ENCODE peak calls at places on chromosomes 5 and 9, in six cellular contexts. Z is GM23248, G is mammary epithelial cell, D is tibial nerve, A is heart left ventricle, U is PC-3. R is an unnamed sample. For H3K4me1, the result is how much of the 10 kb centered on the place peaks cover.

GRCh38 chr5:149851211-149851610 is 93.4 kb downstream of the PDE6A start:
- DNase-seq in Z (no peak), G (no peak), D (no peak), A (no peak), U (no peak), R (no peak)

GRCh38 chr5:3122216-3122615 is 370.7 kb upstream of the IRX2 start:
- DNase-seq in Z (no peak), G (no peak), D (no peak), A (no peak), U (no peak), R (no peak)

GRCh38 chr9:29209748-29210276 is 1636.5 kb upstream of the C9orf72 start:
- DNase-seq in Z (no peak), G (no peak), D (no peak), A (no peak), U (no peak), R (no peak)

GRCh38 chr5:68007446-68007845 is 208.1 kb upstream of the PIK3R1 start:
- DNase-seq in Z (peak), G (peak), D (peak), A (no peak), U (no peak), R (no peak)

GRCh38 chr5:150560401-150561191 is 52.7 kb downstream of the NDST1 start:
- DNase-seq in Z (peak), G (peak), D (peak), A (no peak), U (peak), R (no peak)

GRCh38 chr5:76836585-76836984 is 13.2 kb upstream of the S100Z start:
- DNase-seq in Z (no peak), G (no peak), D (no peak), A (no peak), U (no peak), R (no peak)

GRCh38 chr5:151684690-151685361 is 1.9 kb downstream of the SPARC start:
- DNase-seq in Z (peak), G (peak), D (peak), A (no peak), U (peak), R (no peak)

GRCh38 chr9:136728080-136728547 is 14.6 kb downstream of the LCN10 start:
- DNase-seq in Z (peak), G (peak), D (peak), A (peak), U (peak), R (peak)

GRCh38 chr9:89952401-89952800 is 347.6 kb downstream of the GADD45G start:
- DNase-seq in Z (peak), G (peak), D (no peak), A (no peak), U (no peak), R (no peak)

GRCh38 chr5:14727428-14727865 is 62.9 kb downstream of the OTULIN start:
- DNase-seq in Z (peak), G (peak), D (peak), A (peak), U (peak), R (peak)

GRCh38 chr5:170184007-170184687 is 48.6 kb upstream of the C5orf58 start:
- DNase-seq in Z (peak), G (peak), D (no peak), A (peak), U (peak), R (no peak)

GRCh38 chr5:108238936-108239887 is 142.7 kb downstream of the FBXL17 start:
- DNase-seq in Z (no peak), G (no peak), D (no peak), A (no peak), U (peak), R (no peak)

GRCh38 chr9:97807681-97808080 is 45.3 kb upstream of the FOXE1 start:
- DNase-seq in Z (no peak), G (peak), D (no peak), A (no peak), U (peak), R (no peak)

GRCh38 chr5:165188555-165189260 is 1683.3 kb downstream of the MAT2B start:
- DNase-seq in Z (no peak), G (no peak), D (peak), A (no peak), U (no peak), R (no peak)

GRCh38 chr5:7828269-7828668 is 22.7 kb downstream of the CFAP90 start:
- DNase-seq in Z (no peak), G (no peak), D (no peak), A (no peak), U (no peak), R (no peak)

GRCh38 chr9:5468850-5469249 is 18.5 kb downstream of the CD274 start:
- DNase-seq in Z (no peak), G (no peak), D (no peak), A (no peak), U (no peak), R (no peak)

GRCh38 chr9:125525846-125526619 is 181.0 kb downstream of the MAPKAP1 start:
- DNase-seq in Z (peak), G (no peak), D (no peak), A (peak), U (peak), R (no peak)

GRCh38 chr5:65760504-65761275 is 38.7 kb downstream of the NLN start:
- DNase-seq in Z (peak), G (peak), D (peak), A (no peak), U (peak), R (no peak)

GRCh38 chr9:92607773-92608172 is 62.2 kb downstream of the IPPK start:
- DNase-seq in Z (peak), G (no peak), D (no peak), A (no peak), U (no peak), R (peak)

GRCh38 chr9:96553070-96553469 is 66.6 kb downstream of the CDC14B start:
- DNase-seq in Z (peak), G (peak), D (no peak), A (no peak), U (peak), R (no peak)

GRCh38 chr5:73729329-73729728 is 103.3 kb downstream of the ARHGEF28 start:
- DNase-seq in Z (no peak), G (no peak), D (no peak), A (no peak), U (peak), R (no peak)

GRCh38 chr9:5869315-5870019 is 21.2 kb upstream of the MLANA start:
- DNase-seq in Z (peak), G (no peak), D (no peak), A (no peak), U (peak), R (no peak)

GRCh38 chr9:87445646-87446045 is 52.0 kb upstream of the DAPK1 start:
- DNase-seq in Z (peak), G (no peak), D (peak), A (no peak), U (no peak), R (no peak)

GRCh38 chr5:169567079-169567478 is 16.5 kb upstream of the SPDL1 start:
- DNase-seq in Z (peak), G (peak), D (no peak), A (no peak), U (peak), R (no peak)

DNA sequence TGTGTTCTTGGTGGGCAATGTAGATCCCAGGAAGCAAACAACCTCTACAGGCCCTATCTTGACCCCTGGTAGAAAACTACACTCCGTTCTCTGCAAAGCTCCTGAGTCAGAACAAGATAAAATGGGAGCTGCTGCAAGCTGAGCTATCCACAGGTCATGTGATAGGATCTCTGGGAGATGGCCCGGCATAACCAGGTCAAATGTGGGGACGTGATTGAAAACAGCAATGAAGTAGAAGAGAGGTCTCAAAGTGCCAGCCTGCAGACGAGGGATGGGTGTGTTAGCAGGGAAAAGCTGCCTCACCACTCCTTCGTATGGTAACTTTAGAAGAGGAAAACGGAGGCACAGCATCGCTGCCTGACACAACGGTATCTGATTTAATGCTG is 25.0 kb downstream of the NRG2 start:
- DNase-seq in Z (no peak), G (no peak), D (no peak), A (no peak), U (no peak), R (no peak)
- H3K4me1 ChIP-seq in Z (under half), G (under half), D (under half), A (under half), U (under half), R (under half)

GRCh38 chr9:131418143-131419028 is 24.5 kb downstream of the PRRC2B start:
- DNase-seq in Z (peak), G (no peak), D (no peak), A (no peak), U (no peak), R (no peak)

GRCh38 chr9:131419716-131420115 is 25.8 kb downstream of the PRRC2B start:
- DNase-seq in Z (no peak), G (no peak), D (no peak), A (no peak), U (no peak), R (no peak)

GRCh38 chr9:131417264-131418142 is 23.6 kb downstream of the PRRC2B start:
- DNase-seq in Z (no peak), G (no peak), D (no peak), A (no peak), U (no peak), R (peak)

GRCh38 chr9:131420913-131421312 is 27.0 kb downstream of the PRRC2B start:
- DNase-seq in Z (peak), G (peak), D (no peak), A (no peak), U (no peak), R (peak)

DNA sequence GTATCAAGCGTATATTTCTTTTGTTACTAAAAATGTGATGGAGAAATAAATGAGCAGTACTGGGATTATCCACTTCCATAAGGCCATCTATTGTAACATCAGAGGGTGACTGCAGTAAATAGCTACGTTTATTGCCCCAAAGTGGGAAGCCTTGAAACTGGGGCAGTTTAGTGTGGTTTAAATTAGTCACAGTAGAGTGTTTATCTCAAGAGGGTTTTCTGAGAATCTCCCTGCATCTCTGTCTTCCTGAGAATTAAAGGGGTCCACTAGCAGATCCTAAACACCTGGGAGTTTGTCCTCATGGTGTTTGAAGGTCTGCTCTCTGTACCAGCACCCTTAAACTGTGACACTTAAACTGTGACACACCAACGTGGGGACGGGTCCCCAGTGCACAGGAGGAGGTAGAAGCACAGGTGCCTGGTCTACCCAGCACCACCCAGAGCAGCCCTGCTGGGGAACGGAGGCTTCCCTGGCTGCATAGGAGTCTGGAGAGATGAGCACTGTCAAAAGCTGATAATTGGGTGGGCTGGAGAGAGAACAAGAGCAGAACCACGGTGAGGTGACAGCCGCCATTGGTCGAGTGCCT is 25.2 kb downstream of the PRRC2B start:
- DNase-seq in Z (peak), G (no peak), D (no peak), A (no peak), U (no peak), R (no peak)
- H3K27ac ChIP-seq in Z (peak), G (no peak), D (peak), A (peak), U (no peak), R (no peak)

GRCh38 chr5:59039003-59039295 is 456.1 kb downstream of the RAB3C start:
- DNase-seq in Z (peak), G (no peak), D (no peak), A (no peak), U (no peak), R (no peak)
- H3K4me1 ChIP-seq in Z (half or more), G (under half), D (under half), A (under half), U (half or more), R (under half)

DNA sequence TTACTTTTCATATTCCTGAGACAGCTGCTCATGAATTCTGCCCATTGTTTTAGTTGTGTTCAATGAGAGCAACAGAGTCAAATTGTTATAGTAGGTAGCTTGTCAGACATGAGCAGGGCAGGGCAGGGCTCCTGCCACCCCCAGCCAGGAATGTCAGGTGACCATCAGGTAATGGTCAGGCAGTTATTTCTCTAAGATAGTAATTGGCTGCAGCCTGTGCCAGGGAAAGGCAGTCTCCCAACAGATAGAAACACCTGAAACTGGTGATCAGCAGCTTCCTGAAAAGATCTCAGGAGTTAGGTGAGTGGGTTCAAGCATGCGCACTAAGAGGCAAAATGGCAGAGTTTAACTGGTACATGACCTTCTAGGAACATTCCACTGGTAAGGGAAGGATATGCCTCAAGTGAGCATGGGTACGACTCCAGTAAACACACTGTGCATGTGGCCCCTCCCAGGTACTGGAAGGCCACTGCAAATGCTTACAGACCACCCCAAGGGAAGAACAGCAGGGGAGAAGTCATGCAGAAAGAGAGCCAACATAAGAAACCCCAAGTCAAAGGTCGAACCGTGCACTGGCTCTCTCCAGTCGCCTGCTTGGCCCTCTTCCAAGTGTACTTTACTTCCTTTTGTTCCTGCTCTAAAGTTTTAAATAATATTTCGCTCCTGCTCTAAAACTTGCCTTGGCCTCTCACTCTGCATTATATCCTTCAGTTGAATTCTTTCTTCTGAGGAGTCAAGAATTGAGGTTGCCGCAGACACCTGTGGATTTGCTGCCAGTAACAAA is 25.1 kb downstream of the CARTPT start:
- DNase-seq in Z (no peak), G (no peak), D (no peak), A (no peak), U (no peak), R (no peak)
- H3K27ac ChIP-seq in Z (no peak), G (no peak), D (no peak), A (no peak), U (no peak), R (no peak)

GRCh38 chr5:133928690-133929393 is 39.6 kb downstream of the C5orf15 start:
- DNase-seq in Z (no peak), G (no peak), D (no peak), A (no peak), U (no peak), R (no peak)
- H3K4me1 ChIP-seq in Z (under half), G (under half), D (under half), A (under half), U (under half), R (under half)

GRCh38 chr5:80659111-80659510 is 4.3 kb upstream of the DHFR start:
- DNase-seq in Z (peak), G (peak), D (no peak), A (no peak), U (no peak), R (no peak)

GRCh38 chr5:80654054-80654390 is 430 bp upstream of the MSH3 start:
- DNase-seq in Z (peak), G (peak), D (no peak), A (peak), U (peak), R (no peak)

GRCh38 chr5:80654391-80655230 is at the start of the genes DHFR and MSH3:
- DNase-seq in Z (peak), G (peak), D (peak), A (peak), U (peak), R (peak)

GRCh38 chr5:80655231-80655784 is 525 bp upstream of the DHFR start:
- DNase-seq in Z (peak), G (peak), D (no peak), A (no peak), U (peak), R (no peak)

DNA sequence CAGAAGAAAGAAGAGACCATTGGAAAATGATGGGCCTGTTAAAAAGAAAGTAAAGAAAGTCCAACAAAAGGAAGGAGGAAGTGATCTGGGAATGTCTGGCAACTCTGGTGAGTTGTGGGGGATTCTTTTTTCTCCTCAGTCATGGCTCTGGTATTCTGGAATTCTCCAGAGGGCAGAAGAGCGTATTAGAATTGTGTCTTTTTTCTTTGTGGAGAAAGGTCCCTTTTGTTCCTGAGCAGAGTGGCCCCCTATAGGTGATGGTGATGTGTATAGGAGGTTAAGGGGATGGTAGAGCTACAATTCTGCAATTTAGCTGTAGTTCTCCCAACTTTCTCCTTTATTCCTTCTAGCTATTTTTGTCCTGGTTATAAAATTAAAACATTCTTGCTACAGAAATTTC is 1.6 kb upstream of the DHFR start:
- DNase-seq in Z (peak), G (no peak), D (no peak), A (no peak), U (no peak), R (no peak)
- H3K27ac ChIP-seq in Z (no peak), G (no peak), D (no peak), A (no peak), U (no peak), R (no peak)

GRCh38 chr5:177089146-177089545 is 2.4 kb downstream of the FGFR4 start:
- DNase-seq in Z (no peak), G (no peak), D (no peak), A (no peak), U (no peak), R (no peak)

GRCh38 chr5:177091232-177091631 is 4.5 kb downstream of the FGFR4 start:
- DNase-seq in Z (no peak), G (no peak), D (no peak), A (no peak), U (no peak), R (no peak)

GRCh38 chr5:177090813-177091212 is 4.1 kb downstream of the FGFR4 start:
- DNase-seq in Z (no peak), G (no peak), D (no peak), A (no peak), U (no peak), R (no peak)

GRCh38 chr5:177087707-177088005 is 941 bp downstream of the FGFR4 start:
- DNase-seq in Z (no peak), G (no peak), D (no peak), A (no peak), U (no peak), R (no peak)

GRCh38 chr5:177089825-177090641 is 3.3 kb downstream of the FGFR4 start:
- DNase-seq in Z (no peak), G (no peak), D (no peak), A (no peak), U (no peak), R (no peak)
- H3K4me1 ChIP-seq in Z (under half), G (under half), D (under half), A (under half), U (under half), R (under half)

DNA sequence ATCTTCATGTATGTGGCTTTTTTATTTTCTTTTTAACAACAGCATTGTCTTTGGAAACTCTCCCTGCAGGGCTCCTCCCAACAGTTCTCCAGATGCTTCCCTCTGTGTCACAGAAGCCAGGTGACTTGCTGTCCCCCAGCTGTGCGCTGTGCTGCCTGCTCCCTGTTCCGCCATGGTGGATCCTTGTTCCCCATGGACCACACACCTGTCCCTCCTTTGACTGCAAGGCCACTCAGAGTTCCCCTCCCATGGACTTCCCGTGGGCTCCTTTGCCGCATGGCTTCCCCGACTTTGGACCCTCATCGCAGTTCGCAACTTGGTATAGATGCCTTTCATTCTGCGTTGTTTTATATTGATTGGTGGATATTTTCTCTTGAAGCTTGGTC is 18.6 kb downstream of the ANKRD33B start:
- DNase-seq in Z (no peak), G (no peak), D (no peak), A (no peak), U (no peak), R (no peak)
- H3K27ac ChIP-seq in Z (no peak), G (no peak), D (peak), A (no peak), U (no peak), R (no peak)